ENCODE peak calls at places on chromosomes 16 and 17, in six cellular contexts. One of them, this sample, is unnamed. For H3K4me1, the result is how much of the 10 kb centered on the place peaks cover.

GRCh38 chr17:83173180-83173996 is 94.0 kb downstream of the METRNL start:
- DNase-seq in right lobe of liver: no peak
- DNase-seq in Peyer's patch: no peak
- DNase-seq in gastrocnemius medialis: peak
- DNase-seq in body of pancreas: peak
- DNase-seq in uterus: no peak
- DNase-seq in this sample: no peak

GRCh38 chr16:58451945-58452401 is 48.0 kb upstream of the NDRG4 start:
- DNase-seq in gastrocnemius medialis: no peak
- DNase-seq in right lobe of liver: no peak
- DNase-seq in uterus: peak
- DNase-seq in Peyer's patch: no peak
- DNase-seq in body of pancreas: no peak
- DNase-seq in this sample: no peak

GRCh38 chr16:58821886-58822285 is 87.8 kb upstream of the GOT2 start:
- DNase-seq in Peyer's patch: no peak
- DNase-seq in right lobe of liver: no peak
- DNase-seq in gastrocnemius medialis: no peak
- DNase-seq in body of pancreas: no peak
- DNase-seq in uterus: no peak
- DNase-seq in this sample: no peak

GRCh38 chr17:77681820-77682219 is 276.7 kb upstream of the TNRC6C start:
- DNase-seq in gastrocnemius medialis: peak
- DNase-seq in uterus: peak
- DNase-seq in right lobe of liver: no peak
- DNase-seq in Peyer's patch: no peak
- DNase-seq in body of pancreas: peak
- DNase-seq in this sample: no peak

GRCh38 chr16:76583995-76584394 is 306.8 kb downstream of the CNTNAP4 start:
- DNase-seq in gastrocnemius medialis: no peak
- DNase-seq in body of pancreas: no peak
- DNase-seq in uterus: no peak
- DNase-seq in Peyer's patch: no peak
- DNase-seq in right lobe of liver: no peak
- DNase-seq in this sample: no peak

GRCh38 chr16:67990018-67990386 is 9.3 kb downstream of the DPEP2 start:
- DNase-seq in right lobe of liver: no peak
- DNase-seq in gastrocnemius medialis: peak
- DNase-seq in uterus: no peak
- DNase-seq in Peyer's patch: no peak
- DNase-seq in body of pancreas: no peak
- DNase-seq in this sample: no peak

GRCh38 chr17:67365762-67366192 is 600 bp downstream of the PSMD12 start:
- DNase-seq in right lobe of liver: no peak
- DNase-seq in gastrocnemius medialis: peak
- DNase-seq in body of pancreas: peak
- DNase-seq in uterus: no peak
- DNase-seq in Peyer's patch: no peak
- DNase-seq in this sample: peak

GRCh38 chr17:59131131-59131530 is 23.9 kb downstream of the SKA2 start:
- DNase-seq in right lobe of liver: no peak
- DNase-seq in gastrocnemius medialis: no peak
- DNase-seq in body of pancreas: no peak
- DNase-seq in Peyer's patch: no peak
- DNase-seq in uterus: no peak
- DNase-seq in this sample: no peak

GRCh38 chr16:70747703-70748631 is 53.0 kb downstream of the VAC14 start:
- DNase-seq in uterus: no peak
- DNase-seq in body of pancreas: no peak
- DNase-seq in gastrocnemius medialis: no peak
- DNase-seq in right lobe of liver: peak
- DNase-seq in Peyer's patch: no peak
- DNase-seq in this sample: no peak

GRCh38 chr17:73580311-73580710 is 63.9 kb downstream of the SDK2 start:
- DNase-seq in right lobe of liver: no peak
- DNase-seq in gastrocnemius medialis: no peak
- DNase-seq in uterus: no peak
- DNase-seq in Peyer's patch: no peak
- DNase-seq in body of pancreas: no peak
- DNase-seq in this sample: no peak

GRCh38 chr16:83336630-83337029 is 471.1 kb upstream of the HSBP1 start:
- DNase-seq in uterus: no peak
- DNase-seq in body of pancreas: no peak
- DNase-seq in Peyer's patch: no peak
- DNase-seq in gastrocnemius medialis: peak
- DNase-seq in right lobe of liver: no peak
- DNase-seq in this sample: no peak

GRCh38 chr17:39485555-39485954 is 24.3 kb downstream of the CDK12 start:
- DNase-seq in right lobe of liver: no peak
- DNase-seq in body of pancreas: no peak
- DNase-seq in uterus: no peak
- DNase-seq in Peyer's patch: no peak
- DNase-seq in gastrocnemius medialis: peak
- DNase-seq in this sample: peak

GRCh38 chr16:56360117-56361008 is 65.0 kb downstream of the AMFR start:
- DNase-seq in Peyer's patch: no peak
- DNase-seq in right lobe of liver: no peak
- DNase-seq in body of pancreas: peak
- DNase-seq in uterus: no peak
- DNase-seq in gastrocnemius medialis: peak
- DNase-seq in this sample: no peak

GRCh38 chr17:83177611-83178532 is 98.5 kb downstream of the METRNL start:
- DNase-seq in gastrocnemius medialis: peak
- DNase-seq in body of pancreas: peak
- DNase-seq in uterus: peak
- DNase-seq in right lobe of liver: peak
- DNase-seq in Peyer's patch: peak
- DNase-seq in this sample: peak

GRCh38 chr17:68204736-68205135 is 43.1 kb upstream of the AMZ2 start:
- DNase-seq in gastrocnemius medialis: no peak
- DNase-seq in right lobe of liver: peak
- DNase-seq in uterus: no peak
- DNase-seq in Peyer's patch: no peak
- DNase-seq in body of pancreas: no peak
- DNase-seq in this sample: no peak

GRCh38 chr17:47276868-47277267 is 23.2 kb downstream of the ITGB3 start:
- DNase-seq in right lobe of liver: no peak
- DNase-seq in body of pancreas: peak
- DNase-seq in uterus: peak
- DNase-seq in gastrocnemius medialis: peak
- DNase-seq in Peyer's patch: no peak
- DNase-seq in this sample: peak

GRCh38 chr16:72467157-72467759 is 295.3 kb upstream of the PMFBP1 start:
- DNase-seq in uterus: no peak
- DNase-seq in body of pancreas: peak
- DNase-seq in gastrocnemius medialis: no peak
- DNase-seq in Peyer's patch: no peak
- DNase-seq in right lobe of liver: no peak
- DNase-seq in this sample: no peak

GRCh38 chr16:67431077-67431804 is at the start of gene HSD11B2:
- DNase-seq in Peyer's patch: peak
- DNase-seq in right lobe of liver: peak
- DNase-seq in uterus: peak
- DNase-seq in body of pancreas: peak
- DNase-seq in gastrocnemius medialis: peak
- DNase-seq in this sample: no peak

GRCh38 chr16:9092963-9093477 is 1.6 kb downstream of the HAPSTR1 start:
- DNase-seq in right lobe of liver: peak
- DNase-seq in uterus: peak
- DNase-seq in gastrocnemius medialis: peak
- DNase-seq in Peyer's patch: peak
- DNase-seq in body of pancreas: peak
- DNase-seq in this sample: no peak
- H3K4me1 ChIP-seq in right lobe of liver: under half
- H3K4me1 ChIP-seq in uterus: under half
- H3K4me1 ChIP-seq in gastrocnemius medialis: half or more
- H3K4me1 ChIP-seq in Peyer's patch: under half
- H3K4me1 ChIP-seq in body of pancreas: half or more
- H3K4me1 ChIP-seq in this sample: half or more

GRCh38 chr16:30053376-30054015 is 12.1 kb upstream of the ALDOA start:
- DNase-seq in Peyer's patch: no peak
- DNase-seq in body of pancreas: no peak
- DNase-seq in right lobe of liver: no peak
- DNase-seq in uterus: no peak
- DNase-seq in gastrocnemius medialis: no peak
- DNase-seq in this sample: no peak
- TF ChIP-seq POLR2A in Peyer's patch: no peak
- TF ChIP-seq POLR2A in body of pancreas: no peak
- TF ChIP-seq POLR2A in right lobe of liver: no peak
- TF ChIP-seq POLR2A in uterus: no peak
- TF ChIP-seq POLR2A in gastrocnemius medialis: no peak
- TF ChIP-seq POLR2A in this sample: no peak

DNA sequence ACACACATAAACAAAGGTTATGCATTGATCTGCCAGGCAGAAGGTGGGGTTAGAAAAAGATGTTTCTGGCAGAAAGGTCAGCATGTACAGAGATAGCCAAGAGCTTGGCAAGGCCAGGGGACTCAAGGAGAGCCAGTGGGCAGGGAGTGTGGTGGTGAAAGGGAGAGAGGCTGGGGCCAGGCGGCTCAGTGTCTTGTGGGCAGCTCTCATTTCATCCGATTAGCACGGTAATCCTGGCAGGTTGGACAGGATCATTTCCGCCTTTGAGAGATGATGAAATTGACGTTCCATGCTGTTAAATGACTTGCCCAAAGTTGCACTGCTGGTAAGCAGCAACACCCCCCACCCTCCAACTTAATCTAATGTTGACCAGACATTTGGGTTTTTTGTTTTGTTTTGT is 3.6 kb downstream of the CHD9 start:
- DNase-seq in Peyer's patch: no peak
- DNase-seq in body of pancreas: no peak
- DNase-seq in gastrocnemius medialis: peak
- DNase-seq in uterus: no peak
- DNase-seq in right lobe of liver: no peak
- DNase-seq in this sample: no peak
- H3K4me1 ChIP-seq in Peyer's patch: under half
- H3K4me1 ChIP-seq in body of pancreas: under half
- H3K4me1 ChIP-seq in gastrocnemius medialis: half or more
- H3K4me1 ChIP-seq in uterus: under half
- H3K4me1 ChIP-seq in right lobe of liver: under half
- H3K4me1 ChIP-seq in this sample: half or more

DNA sequence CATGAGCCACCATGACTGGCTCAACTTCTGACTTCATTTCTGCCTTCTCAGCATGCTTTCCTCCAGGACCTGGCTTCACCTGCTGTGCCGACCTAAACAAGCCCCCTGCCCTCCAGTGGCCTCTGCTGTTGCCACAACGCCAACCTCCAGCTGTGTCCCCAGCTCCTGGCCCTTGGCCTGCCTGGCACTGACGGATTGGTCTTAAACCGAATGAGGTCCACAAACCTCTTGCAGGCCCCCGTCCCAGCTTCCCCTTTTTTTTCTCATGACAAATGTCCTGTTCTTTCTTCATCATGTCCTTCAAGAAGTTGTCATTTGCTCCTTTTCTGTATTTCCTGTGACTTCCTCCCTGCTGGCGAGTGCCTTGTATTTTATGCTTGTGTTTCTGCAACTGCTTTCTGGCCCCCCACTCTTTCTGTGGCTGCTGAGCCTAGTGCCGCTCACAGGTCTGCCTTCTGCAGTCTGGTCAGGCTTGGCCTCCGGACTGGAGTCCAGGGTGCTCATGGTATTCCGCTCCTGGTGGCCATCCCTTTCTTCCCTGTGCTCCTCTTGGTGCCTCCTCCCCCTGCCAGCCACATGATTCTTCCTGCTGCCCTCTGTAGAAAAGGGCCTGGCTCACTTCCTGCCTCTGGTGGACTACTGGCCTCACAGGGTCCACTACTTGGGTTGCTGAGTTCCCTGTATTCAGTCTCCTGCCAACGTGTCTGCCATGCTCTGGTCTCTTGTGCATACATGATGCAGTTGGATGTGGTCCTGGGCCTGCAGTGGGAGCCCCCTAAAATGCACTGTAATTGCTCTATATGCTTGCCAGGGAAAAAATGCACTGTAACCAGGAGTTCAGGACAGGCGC is 2.9 kb downstream of the ATP6V0C start:
- DNase-seq in right lobe of liver: no peak
- DNase-seq in body of pancreas: peak
- DNase-seq in gastrocnemius medialis: no peak
- DNase-seq in Peyer's patch: no peak
- DNase-seq in uterus: no peak
- DNase-seq in this sample: peak
- TF ChIP-seq POLR2A in right lobe of liver: no peak
- TF ChIP-seq POLR2A in body of pancreas: no peak
- TF ChIP-seq POLR2A in gastrocnemius medialis: no peak
- TF ChIP-seq POLR2A in Peyer's patch: no peak
- TF ChIP-seq POLR2A in uterus: no peak
- TF ChIP-seq POLR2A in this sample: no peak

GRCh38 chr17:72455562-72455961 is 334.7 kb downstream of the SOX9 start:
- DNase-seq in Peyer's patch: no peak
- DNase-seq in right lobe of liver: no peak
- DNase-seq in uterus: no peak
- DNase-seq in gastrocnemius medialis: no peak
- DNase-seq in body of pancreas: no peak
- DNase-seq in this sample: no peak

GRCh38 chr17:72460711-72461110 is 339.9 kb downstream of the SOX9 start:
- DNase-seq in body of pancreas: no peak
- DNase-seq in right lobe of liver: no peak
- DNase-seq in Peyer's patch: no peak
- DNase-seq in uterus: no peak
- DNase-seq in gastrocnemius medialis: no peak
- DNase-seq in this sample: no peak

GRCh38 chr17:72456026-72456569 is 335.3 kb downstream of the SOX9 start:
- DNase-seq in right lobe of liver: no peak
- DNase-seq in uterus: no peak
- DNase-seq in body of pancreas: peak
- DNase-seq in gastrocnemius medialis: no peak
- DNase-seq in Peyer's patch: no peak
- DNase-seq in this sample: no peak

GRCh38 chr17:72457712-72458111 is 336.9 kb downstream of the SOX9 start:
- DNase-seq in Peyer's patch: no peak
- DNase-seq in right lobe of liver: no peak
- DNase-seq in body of pancreas: no peak
- DNase-seq in gastrocnemius medialis: no peak
- DNase-seq in uterus: no peak
- DNase-seq in this sample: no peak

DNA sequence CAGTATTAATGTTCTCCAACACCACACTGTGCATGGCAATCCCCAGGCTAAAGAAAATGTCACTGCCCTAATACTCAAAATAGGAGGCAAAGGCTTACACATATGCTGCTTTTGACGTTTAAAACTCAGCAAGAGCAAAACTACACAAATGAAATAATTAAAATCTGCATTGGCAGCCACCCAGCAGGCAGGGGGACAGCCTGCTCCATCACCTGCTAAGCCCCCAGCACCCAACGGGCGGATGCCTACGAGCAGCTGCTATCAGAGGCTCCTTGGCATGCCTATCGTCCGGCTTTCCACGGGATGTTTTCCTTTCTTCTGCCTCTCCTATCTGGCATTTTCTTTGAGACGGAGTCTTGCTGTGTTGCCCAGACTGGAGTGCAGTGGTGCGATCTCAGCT is 337.5 kb downstream of the SOX9 start:
- DNase-seq in Peyer's patch: no peak
- DNase-seq in gastrocnemius medialis: no peak
- DNase-seq in uterus: no peak
- DNase-seq in right lobe of liver: no peak
- DNase-seq in body of pancreas: no peak
- DNase-seq in this sample: no peak
- H3K4me1 ChIP-seq in Peyer's patch: under half
- H3K4me1 ChIP-seq in gastrocnemius medialis: under half
- H3K4me1 ChIP-seq in uterus: under half
- H3K4me1 ChIP-seq in right lobe of liver: under half
- H3K4me1 ChIP-seq in body of pancreas: under half
- H3K4me1 ChIP-seq in this sample: under half